ENCODE peak calls at places on chromosomes 5 and 9, in four cellular contexts. One of them, this sample, is unnamed.

GRCh38 chr5:51382759-51383493 is at the start of gene ISL1:
- DNase-seq in neural progenitor cell: peak; percentile 97
- DNase-seq in cardiac fibroblast: peak; percentile 42
- DNase-seq in Caco-2: peak; percentile 77
- DNase-seq in this sample: no peak

GRCh38 chr5:72402959-72403628 is 82.9 kb downstream of the PTCD2 start:
- DNase-seq in neural progenitor cell: no peak
- DNase-seq in cardiac fibroblast: peak; percentile 48
- DNase-seq in Caco-2: no peak
- DNase-seq in this sample: no peak

GRCh38 chr5:112907166-112907611 is 14.8 kb downstream of the REEP5 start:
- DNase-seq in neural progenitor cell: no peak
- DNase-seq in cardiac fibroblast: no peak
- DNase-seq in Caco-2: no peak
- DNase-seq in this sample: no peak

GRCh38 chr9:131892162-131892707 is 152.4 kb upstream of the RAPGEF1 start:
- DNase-seq in neural progenitor cell: no peak
- DNase-seq in cardiac fibroblast: no peak
- DNase-seq in Caco-2: no peak
- DNase-seq in this sample: no peak

GRCh38 chr9:36671561-36671960 is 98.9 kb downstream of the MELK start:
- DNase-seq in neural progenitor cell: no peak
- DNase-seq in cardiac fibroblast: no peak
- DNase-seq in Caco-2: no peak
- DNase-seq in this sample: no peak

GRCh38 chr9:81032030-81032572 is 657.2 kb downstream of the TLE1 start:
- DNase-seq in neural progenitor cell: no peak
- DNase-seq in cardiac fibroblast: peak; percentile 91
- DNase-seq in Caco-2: no peak
- DNase-seq in this sample: no peak

GRCh38 chr9:123455187-123455586 is 99.2 kb downstream of the CRB2 start:
- DNase-seq in neural progenitor cell: no peak
- DNase-seq in cardiac fibroblast: no peak
- DNase-seq in Caco-2: no peak
- DNase-seq in this sample: no peak

GRCh38 chr5:29051509-29051908 is 2013.1 kb upstream of the CDH9 start:
- DNase-seq in neural progenitor cell: no peak
- DNase-seq in cardiac fibroblast: no peak
- DNase-seq in Caco-2: no peak
- DNase-seq in this sample: no peak

GRCh38 chr9:107286057-107286456 is 3.0 kb downstream of the RAD23B start:
- DNase-seq in neural progenitor cell: no peak
- DNase-seq in cardiac fibroblast: no peak
- DNase-seq in Caco-2: peak; percentile 54
- DNase-seq in this sample: no peak

GRCh38 chr5:132489871-132490483 is 596 bp downstream of the IRF1 start:
- DNase-seq in neural progenitor cell: peak; percentile 62
- DNase-seq in cardiac fibroblast: peak; percentile 36
- DNase-seq in Caco-2: no peak
- DNase-seq in this sample: no peak

GRCh38 chr9:135410831-135411473 is 68.6 kb upstream of the PPP1R26 start:
- DNase-seq in neural progenitor cell: peak; percentile 21
- DNase-seq in cardiac fibroblast: no peak
- DNase-seq in Caco-2: peak; percentile 11
- DNase-seq in this sample: no peak

GRCh38 chr9:10045598-10045997 is 567.2 kb downstream of the PTPRD start:
- DNase-seq in neural progenitor cell: no peak
- DNase-seq in cardiac fibroblast: peak; percentile 9
- DNase-seq in Caco-2: no peak
- DNase-seq in this sample: no peak

GRCh38 chr9:21653091-21653490 is 149.3 kb upstream of the MTAP start:
- DNase-seq in neural progenitor cell: no peak
- DNase-seq in cardiac fibroblast: peak; percentile 30
- DNase-seq in Caco-2: no peak
- DNase-seq in this sample: no peak

GRCh38 chr5:124056326-124057160 is 544.6 kb downstream of the CSNK1G3 start:
- DNase-seq in neural progenitor cell: no peak
- DNase-seq in cardiac fibroblast: no peak
- DNase-seq in Caco-2: no peak
- DNase-seq in this sample: no peak

GRCh38 chr5:54758038-54758437 is 227.4 kb downstream of the ESM1 start:
- DNase-seq in neural progenitor cell: no peak
- DNase-seq in cardiac fibroblast: peak; percentile 91
- DNase-seq in Caco-2: no peak
- DNase-seq in this sample: no peak

GRCh38 chr5:138102454-138103320 is 18.9 kb downstream of the WNT8A start:
- DNase-seq in neural progenitor cell: no peak
- DNase-seq in cardiac fibroblast: no peak
- DNase-seq in Caco-2: no peak
- DNase-seq in this sample: no peak

GRCh38 chr9:80885894-80886293 is 803.5 kb downstream of the TLE1 start:
- DNase-seq in neural progenitor cell: peak; percentile 15
- DNase-seq in cardiac fibroblast: peak; percentile 38
- DNase-seq in Caco-2: no peak
- DNase-seq in this sample: no peak

GRCh38 chr5:37767961-37768360 is 71.9 kb downstream of the GDNF start:
- DNase-seq in neural progenitor cell: no peak
- DNase-seq in cardiac fibroblast: no peak
- DNase-seq in Caco-2: no peak
- DNase-seq in this sample: no peak

GRCh38 chr5:67246108-67246507 is 49.5 kb upstream of the CD180 start:
- DNase-seq in neural progenitor cell: peak; percentile 79
- DNase-seq in cardiac fibroblast: peak; percentile 95
- DNase-seq in Caco-2: peak; percentile 55
- DNase-seq in this sample: no peak

GRCh38 chr5:136023935-136024645 is 4.7 kb upstream of the TGFBI start:
- DNase-seq in neural progenitor cell: no peak
- DNase-seq in cardiac fibroblast: peak; percentile 75
- DNase-seq in Caco-2: no peak
- DNase-seq in this sample: no peak

GRCh38 chr5:143606043-143606752 is 202.7 kb upstream of the NR3C1 start:
- DNase-seq in neural progenitor cell: no peak
- DNase-seq in cardiac fibroblast: no peak
- DNase-seq in Caco-2: no peak
- DNase-seq in this sample: no peak

GRCh38 chr5:153463806-153464205 is 26.7 kb upstream of the GRIA1 start:
- DNase-seq in neural progenitor cell: peak; percentile 73
- DNase-seq in cardiac fibroblast: peak; percentile 83
- DNase-seq in Caco-2: no peak
- DNase-seq in this sample: no peak

GRCh38 chr5:165334186-165334585 is 1828.8 kb downstream of the MAT2B start:
- DNase-seq in neural progenitor cell: no peak
- DNase-seq in cardiac fibroblast: no peak
- DNase-seq in Caco-2: no peak
- DNase-seq in this sample: no peak

GRCh38 chr9:115035872-115036612 is 81.9 kb downstream of the TNC start:
- DNase-seq in neural progenitor cell: no peak
- DNase-seq in cardiac fibroblast: peak; percentile 69
- DNase-seq in Caco-2: no peak
- DNase-seq in this sample: no peak

GRCh38 chr5:177312649-177313181 is 1.0 kb upstream of the MXD3 start:
- DNase-seq in neural progenitor cell: peak; percentile 73
- DNase-seq in cardiac fibroblast: peak; percentile 26
- DNase-seq in Caco-2: peak; percentile 79
- DNase-seq in this sample: no peak

GRCh38 chr5:81665795-81666194 is 85.1 kb downstream of the SSBP2 start:
- DNase-seq in neural progenitor cell: no peak
- DNase-seq in cardiac fibroblast: no peak
- DNase-seq in Caco-2: no peak
- DNase-seq in this sample: no peak

GRCh38 chr5:37840036-37840909 is at the start of gene GDNF:
- DNase-seq in neural progenitor cell: peak; percentile 70
- DNase-seq in cardiac fibroblast: peak; percentile 86
- DNase-seq in Caco-2: peak; percentile 46
- DNase-seq in this sample: no peak

GRCh38 chr5:79408028-79408427 is 105.9 kb downstream of the HOMER1 start:
- DNase-seq in neural progenitor cell: no peak
- DNase-seq in cardiac fibroblast: peak; percentile 28
- DNase-seq in Caco-2: no peak
- DNase-seq in this sample: no peak

GRCh38 chr5:150853560-150853959 is 7.2 kb downstream of the IRGM start:
- DNase-seq in neural progenitor cell: no peak
- DNase-seq in cardiac fibroblast: no peak
- DNase-seq in Caco-2: no peak
- DNase-seq in this sample: no peak

DNA sequence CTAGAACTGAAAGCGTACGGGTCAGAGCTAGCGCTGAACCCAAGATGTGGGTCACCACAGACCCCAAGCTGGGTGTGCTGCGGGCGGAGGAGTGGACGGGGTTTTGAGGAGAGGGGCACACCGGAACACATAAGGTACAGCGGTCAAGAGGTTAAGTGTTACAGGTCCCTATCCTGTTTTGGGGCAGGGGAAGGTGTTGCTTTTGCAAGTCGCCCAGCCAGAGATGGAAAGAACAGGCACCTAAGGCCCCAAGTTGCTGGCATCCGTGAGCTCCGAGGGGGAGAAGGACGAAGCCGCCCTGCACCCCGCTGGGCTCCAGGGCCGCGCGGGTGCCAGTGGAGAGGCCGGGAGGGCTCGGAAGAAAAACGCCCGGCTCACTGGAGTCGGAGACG is 859 bp downstream of the GNA14 start:
- DNase-seq in neural progenitor cell: no peak
- DNase-seq in cardiac fibroblast: peak; percentile 9
- DNase-seq in Caco-2: no peak
- DNase-seq in this sample: no peak
- H3K4me3 ChIP-seq in neural progenitor cell: peak overlapping the region; percentile 45
- H3K4me3 ChIP-seq in cardiac fibroblast: peak overlapping the region; percentile 53
- H3K4me3 ChIP-seq in Caco-2: no peak overlapping the region
- H3K4me3 ChIP-seq in this sample: no peak overlapping the region

DNA sequence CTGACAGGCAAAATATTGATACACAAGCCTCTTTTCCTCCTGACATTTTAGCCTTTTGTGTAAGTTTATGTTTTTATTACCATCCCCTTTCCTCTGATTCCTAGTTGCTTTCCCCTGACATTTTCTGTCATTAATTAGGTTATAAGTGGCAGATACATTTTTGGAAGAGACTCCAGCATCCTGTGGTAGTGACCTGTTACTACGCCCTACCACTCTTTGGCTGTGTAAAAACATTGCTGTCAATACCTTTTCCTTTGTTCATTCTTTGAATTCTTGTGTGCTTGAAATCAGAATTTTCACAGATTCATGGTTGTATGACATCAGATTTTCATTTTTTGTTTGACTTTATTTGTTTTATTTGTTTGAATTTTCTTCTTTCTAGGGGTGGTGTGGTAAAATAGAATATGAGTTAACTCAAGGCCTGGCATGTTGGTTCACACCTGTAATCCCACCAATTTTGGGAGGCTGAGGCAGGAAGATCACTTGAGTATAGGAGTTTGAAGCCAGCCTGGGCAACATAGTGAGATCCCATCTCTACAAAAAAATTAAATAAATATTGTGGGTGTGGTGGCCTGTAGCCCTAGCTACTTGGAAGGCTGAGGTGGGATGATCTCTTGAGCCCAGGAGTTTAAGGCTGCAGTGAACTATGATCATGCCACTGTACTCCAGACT is 43.4 kb downstream of the UBE2R2 start:
- DNase-seq in neural progenitor cell: no peak
- DNase-seq in cardiac fibroblast: no peak
- DNase-seq in Caco-2: no peak
- DNase-seq in this sample: no peak
- TF ChIP-seq CTCF in neural progenitor cell: no peak
- TF ChIP-seq CTCF in cardiac fibroblast: peak; percentile 15
- TF ChIP-seq CTCF in Caco-2: no peak
- TF ChIP-seq CTCF in this sample: no peak

DNA sequence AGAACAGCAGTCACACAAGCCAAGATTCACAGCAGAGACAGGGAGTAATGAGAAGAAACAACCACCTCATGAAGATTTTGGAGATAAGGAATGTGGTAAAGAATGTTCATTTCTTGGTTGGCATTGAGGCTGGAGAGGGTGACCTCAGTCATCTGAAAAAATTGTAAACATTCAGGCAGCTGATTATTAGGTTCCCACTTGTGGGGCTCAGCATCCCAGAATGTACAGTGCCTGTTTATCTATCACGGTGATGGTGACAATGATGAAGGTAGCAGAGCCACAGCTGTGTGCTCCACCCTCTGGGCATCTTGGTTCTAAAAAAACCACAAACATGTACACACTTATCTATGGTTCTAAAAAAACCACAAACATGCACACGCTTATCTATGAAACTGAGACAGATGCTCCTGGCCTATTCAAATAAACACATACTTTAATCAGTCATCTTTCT is 143.9 kb upstream of the MOCS2 start:
- DNase-seq in neural progenitor cell: no peak
- DNase-seq in cardiac fibroblast: peak; percentile 38
- DNase-seq in Caco-2: no peak
- DNase-seq in this sample: no peak
- H3K4me3 ChIP-seq in neural progenitor cell: no peak overlapping the region
- H3K4me3 ChIP-seq in cardiac fibroblast: no peak overlapping the region
- H3K4me3 ChIP-seq in Caco-2: no peak overlapping the region
- H3K4me3 ChIP-seq in this sample: no peak overlapping the region

DNA sequence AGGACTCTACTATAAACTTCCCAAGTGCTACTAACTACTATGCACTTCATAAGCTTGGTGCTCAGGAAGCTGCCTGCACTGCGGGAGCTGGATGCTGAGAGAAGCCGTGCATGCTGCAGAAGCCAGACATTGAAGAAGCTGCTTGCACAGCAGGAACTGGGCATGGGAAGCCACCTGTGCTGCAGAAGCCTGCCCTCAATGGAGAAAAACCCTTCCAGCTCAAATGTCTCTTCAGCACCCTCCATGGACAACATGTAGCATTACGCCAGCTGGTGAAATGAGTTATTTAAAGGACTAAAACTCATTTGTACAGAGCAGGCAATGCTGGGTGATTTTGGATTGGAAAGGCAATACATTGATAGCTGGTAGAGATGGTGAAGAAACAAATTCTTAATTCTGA is 247.2 kb downstream of the KIF4B start:
- DNase-seq in neural progenitor cell: peak; percentile 70
- DNase-seq in cardiac fibroblast: no peak
- DNase-seq in Caco-2: peak; percentile 18
- DNase-seq in this sample: no peak
- TF ChIP-seq CTCF in neural progenitor cell: peak; percentile 56
- TF ChIP-seq CTCF in cardiac fibroblast: no peak
- TF ChIP-seq CTCF in Caco-2: no peak
- TF ChIP-seq CTCF in this sample: no peak

DNA sequence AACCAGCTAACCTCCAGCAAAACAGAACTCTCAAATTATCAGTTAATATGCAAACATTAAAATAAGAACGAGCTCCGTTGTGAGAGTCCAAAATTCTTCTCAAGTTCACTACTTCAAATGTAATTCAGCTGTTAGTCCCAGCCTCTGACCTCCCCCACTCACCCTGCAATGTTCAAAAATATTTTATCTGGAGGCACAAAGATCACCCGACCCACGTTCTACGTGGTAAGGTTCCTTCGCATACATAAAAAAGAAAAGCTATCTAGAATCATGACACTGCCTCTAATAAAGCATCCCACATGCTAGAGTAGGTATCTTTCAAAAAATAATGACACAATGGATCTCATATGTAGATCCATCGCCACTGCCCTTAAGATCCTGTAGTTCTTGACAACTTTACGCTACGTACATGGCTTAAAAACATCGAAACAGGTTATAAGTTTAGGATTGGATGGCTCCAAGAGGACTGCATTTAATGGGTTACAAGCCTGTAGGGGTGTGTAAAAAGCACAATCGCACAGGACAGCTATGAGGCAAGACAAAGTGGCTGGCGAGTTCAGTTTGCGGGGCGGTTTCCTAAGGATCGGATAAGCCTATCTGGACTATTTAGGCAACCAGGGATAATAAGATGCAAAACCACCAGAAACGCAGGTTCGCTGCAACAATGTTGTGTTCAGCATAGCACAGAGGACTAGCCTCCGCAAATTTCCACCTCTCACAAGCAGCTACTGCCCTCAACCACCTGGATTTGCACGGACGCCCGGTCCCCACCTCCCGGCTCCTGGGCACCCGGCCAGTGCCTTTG is 969 bp downstream of the CLK4 start:
- DNase-seq in neural progenitor cell: no peak
- DNase-seq in cardiac fibroblast: peak; percentile 59
- DNase-seq in Caco-2: peak; percentile 7
- DNase-seq in this sample: no peak
- H3K4me3 ChIP-seq in neural progenitor cell: peak overlapping the region; percentile 81
- H3K4me3 ChIP-seq in cardiac fibroblast: peak overlapping the region; percentile 90
- H3K4me3 ChIP-seq in Caco-2: peak overlapping the region; percentile 93
- H3K4me3 ChIP-seq in this sample: peak overlapping the region; percentile 94

This sample was measured in CD8-positive, alpha-beta T cell.